ENCODE peak calls at places on chromosomes 13 and 19, in ten cellular contexts. W is cardiac muscle cell, B is foreskin keratinocyte, A is heart right ventricle, P is left lung, V is mucosa of descending colon, S is nephron progenitor cell, I is RWPE1, Y is GM12864, E is cardiac fibroblast. D is an unnamed sample.

GRCh38 chr13:50592412-50593145 is 250.9 kb downstream of the DLEU7 start:
- DNase-seq in W (no peak), B (peak), A (no peak), P (no peak), V (no peak), S (no peak), I (peak), Y (no peak), E (peak), D (peak)

GRCh38 chr19:3479819-3480215 is 508 bp downstream of the SMIM24 start:
- DNase-seq in W (no peak), B (no peak), A (no peak), P (no peak), V (peak), S (peak), I (peak), Y (no peak), E (no peak), D (no peak)

GRCh38 chr19:51372649-51373504 is at the start of gene NKG7:
- DNase-seq in W (no peak), B (no peak), A (no peak), P (no peak), V (peak), S (no peak), I (no peak), Y (peak), E (no peak), D (no peak)

GRCh38 chr13:28527629-28528028 is 32.7 kb upstream of the FLT1 start:
- DNase-seq in W (no peak), B (no peak), A (no peak), P (peak), V (no peak), S (no peak), I (no peak), Y (no peak), E (no peak), D (no peak)

GRCh38 chr13:66353664-66354063 is 876.5 kb downstream of the PCDH9 start:
- DNase-seq in W (no peak), B (no peak), A (no peak), P (no peak), V (peak), S (no peak), I (no peak), Y (no peak), E (peak), D (no peak)

GRCh38 chr13:108176685-108177274 is 38.6 kb downstream of the LIG4 start:
- DNase-seq in W (peak), B (no peak), A (no peak), P (no peak), V (peak), S (peak), I (peak), Y (no peak), E (peak), D (no peak)

GRCh38 chr13:77595166-77595810 is 59.8 kb downstream of the SCEL start:
- DNase-seq in W (no peak), B (peak), A (no peak), P (no peak), V (no peak), S (no peak), I (peak), Y (no peak), E (no peak), D (no peak)

GRCh38 chr19:44856438-44857083 is 10.5 kb downstream of the NECTIN2 start:
- DNase-seq in W (no peak), B (no peak), A (no peak), P (no peak), V (no peak), S (no peak), I (no peak), Y (no peak), E (no peak), D (no peak)

GRCh38 chr19:2532252-2533071 is 56.5 kb downstream of the GADD45B start:
- DNase-seq in W (no peak), B (peak), A (no peak), P (no peak), V (no peak), S (no peak), I (peak), Y (no peak), E (peak), D (peak)

GRCh38 chr19:6443986-6444385 is 10.4 kb upstream of the SLC25A41 start:
- DNase-seq in W (no peak), B (no peak), A (no peak), P (no peak), V (no peak), S (no peak), I (no peak), Y (no peak), E (no peak), D (no peak)

GRCh38 chr13:59435024-59435423 is 728.7 kb downstream of the DIAPH3 start:
- DNase-seq in W (no peak), B (no peak), A (no peak), P (no peak), V (no peak), S (no peak), I (no peak), Y (no peak), E (no peak), D (no peak)

GRCh38 chr13:103539265-103539664 is 473.0 kb upstream of the SLC10A2 start:
- DNase-seq in W (peak), B (no peak), A (peak), P (peak), V (no peak), S (peak), I (no peak), Y (no peak), E (no peak), D (no peak)

GRCh38 chr19:39372047-39372802 is 18.7 kb downstream of the PAF1 start:
- DNase-seq in W (no peak), B (no peak), A (peak), P (no peak), V (peak), S (no peak), I (no peak), Y (no peak), E (peak), D (peak)

GRCh38 chr13:22940090-22940710 is 240.6 kb upstream of the SGCG start:
- DNase-seq in W (no peak), B (no peak), A (no peak), P (no peak), V (no peak), S (no peak), I (no peak), Y (no peak), E (no peak), D (no peak)

GRCh38 chr19:38061294-38061693 is 154.3 kb downstream of the SIPA1L3 start:
- DNase-seq in W (no peak), B (peak), A (no peak), P (peak), V (no peak), S (no peak), I (peak), Y (no peak), E (peak), D (peak)

GRCh38 chr13:72139192-72139591 is 272.2 kb upstream of the DACH1 start:
- DNase-seq in W (no peak), B (no peak), A (no peak), P (no peak), V (no peak), S (no peak), I (no peak), Y (no peak), E (no peak), D (no peak)

GRCh38 chr19:38719761-38720558 is 24.3 kb downstream of the CAPN12 start:
- DNase-seq in W (no peak), B (no peak), A (no peak), P (no peak), V (no peak), S (no peak), I (no peak), Y (no peak), E (peak), D (no peak)

GRCh38 chr19:12938536-12939291 is at the start of gene CALR:
- DNase-seq in W (no peak), B (peak), A (peak), P (no peak), V (peak), S (no peak), I (no peak), Y (no peak), E (peak), D (no peak)

GRCh38 chr13:112140366-112140765 is 73.4 kb downstream of the SOX1 start:
- DNase-seq in W (no peak), B (no peak), A (no peak), P (no peak), V (no peak), S (no peak), I (no peak), Y (no peak), E (no peak), D (no peak)

GRCh38 chr13:112143046-112143752 is 76.2 kb downstream of the SOX1 start:
- DNase-seq in W (no peak), B (no peak), A (no peak), P (no peak), V (no peak), S (no peak), I (no peak), Y (no peak), E (no peak), D (no peak)

GRCh38 chr13:112143753-112144615 is 77.0 kb downstream of the SOX1 start:
- DNase-seq in W (no peak), B (peak), A (no peak), P (no peak), V (no peak), S (no peak), I (peak), Y (no peak), E (no peak), D (no peak)

GRCh38 chr13:112141643-112142400 is 74.9 kb downstream of the SOX1 start:
- DNase-seq in W (no peak), B (no peak), A (no peak), P (no peak), V (no peak), S (no peak), I (no peak), Y (no peak), E (no peak), D (no peak)

DNA sequence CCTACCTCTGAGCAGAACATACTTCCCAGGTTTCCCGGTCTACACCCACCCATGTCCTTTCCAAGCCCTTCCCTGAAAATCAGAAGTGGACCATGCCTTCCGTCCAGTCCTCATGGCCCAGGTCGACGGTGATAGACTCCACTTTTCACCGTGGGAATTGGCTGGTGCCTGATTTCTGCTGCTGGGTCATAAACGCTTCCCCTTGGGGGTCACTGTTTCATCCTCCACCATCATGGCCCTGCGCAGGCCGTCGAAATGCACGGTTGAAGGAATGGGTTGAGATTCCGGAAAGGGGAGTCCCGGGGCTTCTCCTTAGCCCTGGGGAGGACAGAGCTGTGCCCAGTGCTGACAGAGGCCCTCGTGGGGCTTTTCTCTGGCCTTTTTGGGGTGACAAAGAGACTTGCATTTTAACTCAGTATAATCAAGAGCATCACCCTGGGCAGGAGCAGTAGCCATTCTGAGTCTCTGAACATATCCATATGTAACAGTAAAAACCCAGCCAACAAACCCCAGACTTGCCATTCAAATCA is 75.5 kb downstream of the SOX1 start:
- DNase-seq in W (no peak), B (no peak), A (no peak), P (no peak), V (no peak), S (no peak), I (no peak), Y (no peak), E (no peak), D (no peak)
- TF ChIP-seq CTCF in W (no peak), B (no peak), A (no peak), P (no peak), V (no peak), S (no peak), I (no peak), Y (no peak), E (no peak), D (no peak)

DNA sequence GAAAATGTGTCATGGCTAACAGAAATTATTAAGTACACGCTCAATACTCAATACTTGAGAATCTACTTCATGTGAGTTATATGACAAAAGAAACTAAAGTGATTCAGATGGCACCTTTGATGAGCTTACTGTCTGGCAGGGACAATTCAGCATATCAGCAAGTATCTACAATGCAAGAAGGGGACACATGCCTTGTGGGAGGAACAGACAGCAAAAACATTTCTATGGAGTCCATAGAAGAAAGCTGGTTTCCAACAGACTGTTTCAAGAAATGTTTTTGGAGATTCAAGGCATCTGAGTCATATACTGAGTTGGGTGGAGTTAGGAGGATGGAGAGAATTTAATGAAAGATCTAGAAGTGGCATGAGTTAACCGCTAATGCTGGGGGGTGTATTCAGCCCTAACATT is 54.7 kb downstream of the MBNL2 start:
- DNase-seq in W (no peak), B (no peak), A (no peak), P (no peak), V (no peak), S (no peak), I (no peak), Y (no peak), E (peak), D (no peak)
- TF ChIP-seq CTCF in W (no peak), B (no peak), A (no peak), P (no peak), V (no peak), S (no peak), I (no peak), Y (no peak), E (no peak), D (no peak)

DNA sequence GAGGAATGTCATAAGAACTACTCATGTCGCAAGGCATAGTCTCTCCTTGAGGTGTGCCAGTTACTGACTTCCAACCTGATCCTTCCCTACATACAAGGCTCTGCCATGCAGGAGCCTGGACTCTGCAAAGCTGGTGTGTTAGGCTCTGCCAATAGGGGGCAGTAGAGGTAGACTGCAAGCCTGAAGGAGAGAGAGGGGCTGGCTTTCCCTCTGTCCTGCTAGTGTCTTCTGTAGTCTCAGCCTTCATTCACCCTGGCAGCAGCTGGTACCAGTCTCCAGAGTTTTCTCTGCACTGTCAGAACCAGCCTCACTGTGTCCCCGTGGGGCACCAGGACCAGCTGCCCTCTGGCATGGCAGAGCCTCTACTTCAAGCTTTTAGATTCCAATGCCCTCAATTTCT is 14.5 kb downstream of the SHISA2 start:
- DNase-seq in W (no peak), B (no peak), A (no peak), P (no peak), V (peak), S (no peak), I (no peak), Y (no peak), E (peak), D (no peak)
- TF ChIP-seq CTCF in W (peak), B (peak), A (peak), P (peak), V (no peak), S (peak), I (peak), Y (peak), E (peak), D (peak)

GRCh38 chr19:19033176-19033425 is 216 bp downstream of the SUGP2 start:
- DNase-seq in W (no peak), B (no peak), A (no peak), P (no peak), V (no peak), S (no peak), I (no peak), Y (no peak), E (no peak), D (no peak)

GRCh38 chr19:19028526-19028925 is 4.8 kb downstream of the SUGP2 start:
- DNase-seq in W (no peak), B (no peak), A (no peak), P (no peak), V (no peak), S (no peak), I (no peak), Y (no peak), E (no peak), D (no peak)

GRCh38 chr19:19034204-19034624 is 811 bp downstream of the ARMC6 start:
- DNase-seq in W (peak), B (peak), A (no peak), P (peak), V (peak), S (peak), I (peak), Y (peak), E (peak), D (no peak)

GRCh38 chr19:19032420-19033175 is 719 bp downstream of the SUGP2 start:
- DNase-seq in W (peak), B (peak), A (peak), P (no peak), V (peak), S (peak), I (peak), Y (peak), E (peak), D (peak)

DNA sequence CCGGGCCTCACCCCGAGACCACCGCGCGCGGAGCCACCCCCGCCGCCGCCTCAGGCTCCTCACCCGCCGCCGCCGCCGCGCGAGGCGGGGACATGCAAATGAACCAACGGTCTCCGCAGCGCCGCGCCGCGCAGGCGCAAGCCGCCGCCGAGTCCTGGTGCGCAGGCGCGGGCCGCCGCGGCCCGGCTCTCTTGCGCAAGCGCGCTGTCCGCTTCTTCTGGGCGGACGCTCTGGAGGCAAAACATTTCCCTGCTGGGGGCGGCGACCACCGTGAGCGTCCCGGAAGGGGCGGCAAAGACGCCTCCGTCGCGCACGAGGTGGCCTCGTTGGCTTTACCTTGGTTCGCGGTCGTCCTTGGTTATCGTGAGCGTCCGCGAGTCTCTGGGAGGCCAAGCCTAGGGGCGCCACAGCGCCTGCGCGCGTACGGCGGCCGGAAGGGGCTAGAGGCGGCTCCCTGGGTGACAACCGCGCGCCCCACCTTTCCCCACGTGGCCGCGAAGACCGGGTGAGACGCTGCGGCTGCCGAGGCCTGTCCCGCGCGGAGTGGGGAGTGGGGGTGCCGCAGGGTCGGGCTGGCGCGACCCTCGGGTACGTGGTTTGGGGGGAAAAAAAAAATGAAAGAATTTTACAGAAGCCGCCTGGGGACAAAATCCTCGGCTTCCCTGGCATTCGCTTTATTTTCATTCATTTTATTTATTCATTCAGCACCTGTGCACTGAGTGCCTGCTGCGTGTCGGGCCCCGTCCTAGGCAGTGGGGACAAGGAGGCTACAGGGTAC is at the start of the genes ARMC6 and SUGP2:
- DNase-seq in W (peak), B (peak), A (peak), P (peak), V (peak), S (peak), I (peak), Y (peak), E (peak), D (peak)
- TF ChIP-seq CTCF in W (no peak), B (no peak), A (peak), P (no peak), V (no peak), S (no peak), I (no peak), Y (no peak), E (no peak), D (no peak)

GRCh38 chr13:41611385-41611784 is 154.0 kb downstream of the RGCC start:
- DNase-seq in W (no peak), B (no peak), A (no peak), P (no peak), V (no peak), S (no peak), I (no peak), Y (no peak), E (no peak), D (no peak)
- TF ChIP-seq CTCF in W (no peak), B (no peak), A (no peak), P (no peak), V (no peak), S (no peak), I (no peak), Y (no peak), E (no peak), D (no peak)

DNA sequence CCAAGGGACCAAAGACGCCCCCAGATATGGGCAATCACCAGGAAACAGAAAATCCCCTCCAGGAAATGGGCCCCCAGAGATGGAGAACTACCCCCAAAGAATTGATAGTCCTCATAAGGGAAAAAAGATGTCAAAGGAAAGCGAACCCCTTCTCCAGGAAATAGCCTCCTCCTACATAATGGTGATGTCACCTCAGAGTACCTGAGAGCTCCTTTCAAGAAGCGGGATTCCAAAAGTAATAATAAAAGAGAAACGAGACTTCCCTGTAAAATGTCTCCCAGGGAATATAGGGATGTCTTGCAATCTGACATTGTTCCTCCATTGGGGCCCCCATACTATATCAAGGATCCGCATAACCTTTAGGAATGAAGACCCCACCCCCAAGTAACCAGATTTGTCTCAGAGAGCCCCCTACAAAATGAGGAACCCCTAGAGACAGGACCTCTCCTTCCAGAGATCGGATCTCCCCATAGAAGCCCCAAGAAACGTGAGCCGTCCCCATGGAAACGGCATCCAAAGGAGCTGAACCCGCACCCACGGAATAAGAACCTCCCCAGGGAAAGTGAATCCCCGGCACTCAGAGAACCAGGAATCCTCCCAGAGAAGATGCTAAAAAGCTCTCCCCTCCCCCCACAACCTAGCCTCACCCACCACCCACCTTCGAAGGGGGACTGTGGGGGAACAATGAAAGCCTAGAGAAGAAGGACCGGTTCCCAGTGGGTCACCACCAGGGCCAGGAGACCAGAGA is 909 bp downstream of the CDKN2D start:
- DNase-seq in W (no peak), B (no peak), A (no peak), P (no peak), V (no peak), S (no peak), I (no peak), Y (no peak), E (no peak), D (no peak)
- TF ChIP-seq CTCF in W (no peak), B (no peak), A (no peak), P (no peak), V (no peak), S (no peak), I (no peak), Y (no peak), E (no peak), D (no peak)

D was measured in AG04449.